ENCODE peak calls at places on chromosomes 16 and 17, in four cellular contexts. L is dorsolateral prefrontal cortex, A is fibroblast of mammary gland, D is HFF-Myc. S is an unnamed sample.

GRCh38 chr16:67546091-67546501 is 16.2 kb upstream of the CTCF start:
- DNase-seq in L (no peak), A (no peak), D (no peak), S (no peak)

GRCh38 chr17:76370261-76370993 is 14.0 kb upstream of the SPHK1 start:
- DNase-seq in L (no peak), A (peak), D (peak), S (peak)

GRCh38 chr17:76948726-76949342 is 80.6 kb downstream of the MGAT5B start:
- DNase-seq in L (no peak), A (no peak), D (no peak), S (no peak)

GRCh38 chr17:67746704-67747571 is 29.2 kb downstream of the NOL11 start:
- DNase-seq in L (no peak), A (no peak), D (no peak), S (no peak)

GRCh38 chr17:81306898-81307510 is 11.9 kb upstream of the SLC38A10 start:
- DNase-seq in L (no peak), A (no peak), D (no peak), S (no peak)

GRCh38 chr17:55883112-55883511 is 132.3 kb downstream of the PCTP start:
- DNase-seq in L (no peak), A (no peak), D (no peak), S (no peak)

GRCh38 chr16:10616744-10617640 is 36.6 kb upstream of the EMP2 start:
- DNase-seq in L (no peak), A (peak), D (no peak), S (no peak)

GRCh38 chr16:17304124-17304813 is 166.5 kb downstream of the XYLT1 start:
- DNase-seq in L (no peak), A (peak), D (no peak), S (no peak)

GRCh38 chr16:2156025-2156848 is 655 bp downstream of the TRAF7 start:
- DNase-seq in L (no peak), A (peak), D (no peak), S (no peak)

S was measured in non-pigmented ciliary epithelial cell.